ENCODE peak calls at places on chromosome 18, in six cellular contexts. V, W, K, N, H and E are unnamed samples.

GRCh38 chr18:10090668-10091067 is 176.9 kb downstream of the VAPA start:
- DNase-seq in V (no peak), W (no peak), K (no peak), N (no peak), H (no peak), E (no peak)

GRCh38 chr18:78772369-78773302 is 207.0 kb upstream of the SALL3 start:
- DNase-seq in V (no peak), W (no peak), K (no peak), N (no peak), H (no peak), E (no peak)

GRCh38 chr18:51044928-51045587 is 15.0 kb downstream of the SMAD4 start:
- DNase-seq in V (no peak), W (no peak), K (no peak), N (no peak), H (no peak), E (no peak)

GRCh38 chr18:37175727-37176126 is 346.8 kb downstream of the KIAA1328 start:
- DNase-seq in V (no peak), W (no peak), K (no peak), N (no peak), H (no peak), E (no peak)

GRCh38 chr18:80229342-80229741 is 18.0 kb downstream of the PARD6G start:
- DNase-seq in V (no peak), W (no peak), K (no peak), N (no peak), H (no peak), E (no peak)

GRCh38 chr18:41783065-41783818 is 171.8 kb upstream of the PIK3C3 start:
- DNase-seq in V (no peak), W (no peak), K (no peak), N (no peak), H (no peak), E (no peak)

GRCh38 chr18:36449451-36449850 is 151.9 kb downstream of the FHOD3 start:
- DNase-seq in V (no peak), W (no peak), K (no peak), N (no peak), H (no peak), E (no peak)

GRCh38 chr18:40250218-40250617 is 1704.8 kb upstream of the PIK3C3 start:
- DNase-seq in V (no peak), W (no peak), K (no peak), N (no peak), H (no peak), E (no peak)

GRCh38 chr18:69216390-69216789 is 184.3 kb upstream of the DOK6 start:
- DNase-seq in V (no peak), W (no peak), K (no peak), N (no peak), H (no peak), E (no peak)

GRCh38 chr18:14925281-14925709 is 177.3 kb downstream of the ANKRD30B start:
- DNase-seq in V (no peak), W (no peak), K (no peak), N (no peak), H (no peak), E (no peak)

GRCh38 chr18:50994031-50994430 is 26.2 kb downstream of the ELAC1 start:
- DNase-seq in V (no peak), W (no peak), K (no peak), N (no peak), H (no peak), E (no peak)

GRCh38 chr18:59957957-59958356 is 58.2 kb downstream of the PMAIP1 start:
- DNase-seq in V (peak), W (peak), K (no peak), N (no peak), H (peak), E (no peak)

GRCh38 chr18:77164026-77164425 is 31.4 kb upstream of the MBP start:
- DNase-seq in V (no peak), W (no peak), K (no peak), N (no peak), H (no peak), E (no peak)

GRCh38 chr18:77948571-77948970 is 698.9 kb downstream of the GALR1 start:
- DNase-seq in V (no peak), W (no peak), K (no peak), N (no peak), H (no peak), E (no peak)

DNA sequence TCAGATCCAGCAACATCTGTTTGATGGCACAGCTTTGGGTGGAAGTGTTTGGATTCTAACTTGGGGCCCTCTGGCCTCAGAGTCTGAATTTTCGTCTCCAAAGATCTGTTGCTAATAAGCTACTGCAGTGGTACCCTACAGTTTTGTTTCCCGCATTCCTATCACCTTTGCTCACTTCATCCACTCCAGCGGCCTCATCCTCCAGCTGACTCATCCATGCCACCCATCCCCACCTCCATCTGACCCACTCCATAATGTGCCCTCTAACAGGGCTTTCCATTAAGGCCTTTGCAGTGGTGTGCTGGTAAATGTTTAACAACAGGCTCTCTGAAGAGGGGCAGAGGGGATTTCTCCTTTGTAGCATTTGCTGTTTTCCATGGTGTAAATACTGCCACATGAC is 225.5 kb downstream of the TGIF1 start:
- DNase-seq in V (no peak), W (no peak), K (no peak), N (no peak), H (no peak), E (no peak)
- TF ChIP-seq JUND in V (peak), W (no peak), K (no peak), N (no peak), H (no peak), E (no peak)

GRCh38 chr18:31039426-31039825 is 3.1 kb downstream of the DSC3 start:
- DNase-seq in V (no peak), W (no peak), K (no peak), N (no peak), H (no peak), E (no peak)

GRCh38 chr18:31042068-31042390 is 513 bp downstream of the DSC3 start:
- DNase-seq in V (no peak), W (no peak), K (no peak), N (no peak), H (no peak), E (no peak)

GRCh38 chr18:31040982-31041345 is 1.6 kb downstream of the DSC3 start:
- DNase-seq in V (peak), W (no peak), K (no peak), N (no peak), H (no peak), E (no peak)

GRCh38 chr18:31042391-31043181 is at the start of gene DSC3:
- DNase-seq in V (peak), W (no peak), K (no peak), N (no peak), H (no peak), E (no peak)

DNA sequence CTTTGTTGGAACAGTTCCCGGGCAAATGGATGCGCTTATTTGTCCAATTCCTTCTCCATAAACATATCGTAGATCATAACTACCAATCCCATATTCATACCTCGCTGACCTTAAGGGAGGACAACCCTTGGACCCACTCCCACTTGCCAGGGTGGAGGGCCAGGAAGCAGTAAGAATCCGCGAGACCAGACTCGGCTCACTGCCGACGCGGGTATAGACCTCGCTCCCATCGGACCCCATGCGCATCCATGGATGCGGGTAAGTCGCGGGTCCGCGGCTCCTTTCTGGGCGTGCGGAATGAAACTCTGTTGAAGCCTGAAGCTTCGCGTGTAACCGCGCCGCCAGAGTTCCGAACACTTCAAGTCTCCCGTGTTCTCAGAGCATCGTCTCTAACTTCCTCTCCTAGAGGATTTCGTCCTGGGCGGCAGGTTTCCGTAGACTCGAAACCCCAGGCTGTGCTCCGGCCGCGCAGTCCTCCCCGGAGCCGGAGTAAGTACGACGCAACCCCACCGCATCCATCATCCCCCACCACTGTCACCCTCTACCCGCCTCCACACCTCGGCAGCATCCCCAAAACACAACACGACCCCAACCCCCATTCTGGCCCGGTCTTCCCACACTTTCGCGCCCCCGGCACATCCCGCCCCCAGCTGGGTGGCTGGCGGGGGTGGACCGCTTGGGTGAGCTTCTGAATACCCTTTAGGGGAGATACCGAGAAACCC is 1.0 kb downstream of the DSC3 start:
- DNase-seq in V (peak), W (no peak), K (no peak), N (no peak), H (no peak), E (no peak)
- TF ChIP-seq JUND in V (no peak), W (no peak), K (no peak), N (no peak), H (no peak), E (no peak)

GRCh38 chr18:48408727-48409590 is at the start of gene ZBTB7C:
- DNase-seq in V (peak), W (no peak), K (no peak), N (no peak), H (peak), E (no peak)
- TF ChIP-seq JUND in V (no peak), W (no peak), K (no peak), N (no peak), H (no peak), E (no peak)

DNA sequence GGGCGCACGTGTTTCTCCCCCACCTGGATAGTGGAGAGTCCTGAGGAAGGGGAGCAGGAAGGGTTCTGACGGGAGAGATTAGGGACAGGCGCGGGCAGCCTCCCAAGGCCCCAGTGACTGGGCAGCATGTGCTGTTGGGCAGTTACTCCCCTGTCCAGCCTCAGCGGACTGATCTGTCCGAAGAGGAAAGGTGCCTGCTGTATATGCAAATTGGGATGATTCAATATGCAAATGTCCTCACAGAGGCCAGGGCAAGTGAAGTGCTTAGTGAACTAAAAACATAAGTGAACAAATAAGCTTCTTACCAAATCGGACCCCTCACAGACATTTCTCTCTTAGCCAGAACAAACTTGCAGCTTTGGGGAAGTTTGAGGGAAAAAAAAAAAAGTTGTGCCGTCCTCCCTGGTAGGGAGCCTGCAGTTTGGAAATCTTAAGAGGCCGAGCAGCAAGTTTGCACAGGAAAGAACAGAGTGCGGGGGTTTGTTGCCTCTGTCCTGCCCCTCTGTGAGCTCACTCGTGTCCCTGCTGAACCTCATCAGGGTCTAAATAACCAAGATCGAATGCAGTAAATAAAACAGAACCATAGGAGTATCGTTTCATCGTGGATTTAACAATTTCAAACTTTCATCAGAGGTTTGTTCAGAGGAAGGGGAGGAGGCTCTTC is 141.4 kb downstream of the KCTD1 start:
- DNase-seq in V (no peak), W (no peak), K (no peak), N (no peak), H (no peak), E (no peak)
- TF ChIP-seq JUND in V (no peak), W (no peak), K (no peak), N (no peak), H (no peak), E (no peak)